ENCODE peak calls at places on chromosomes 16 and 17, in four cellular contexts. G is GM06990; N is activated CD4-positive, alpha-beta T cell treated with anti-CD3 and anti-CD28 coated beads, Interleukin-2, amount 50 U/mL, for 4 hours; P is CD4-positive, alpha-beta T cell. L is an unnamed sample.

GRCh38 chr16:75532791-75533190 is 3.1 kb downstream of the CHST5 start:
- DNase-seq in G (no peak), N (no peak), P (no peak), L (no peak)

GRCh38 chr16:11627292-11627663 is 40.6 kb upstream of the LITAF start:
- DNase-seq in G (no peak), N (no peak), P (no peak), L (no peak)

GRCh38 chr17:8707232-8707590 is 37.4 kb downstream of the CCDC42 start:
- DNase-seq in G (no peak), N (no peak), P (no peak), L (no peak)

GRCh38 chr16:48353565-48354163 is 31.5 kb downstream of the SIAH1 start:
- DNase-seq in G (peak), N (peak), P (peak), L (peak)

GRCh38 chr17:38608648-38609047 is 2.9 kb upstream of the SRCIN1 start:
- DNase-seq in G (no peak), N (no peak), P (no peak), L (no peak)

GRCh38 chr16:12228607-12229499 is 252.3 kb downstream of the SNX29 start:
- DNase-seq in G (peak), N (no peak), P (no peak), L (no peak)

GRCh38 chr16:88719267-88719932 is 13.1 kb downstream of the CTU2 start:
- DNase-seq in G (no peak), N (no peak), P (no peak), L (no peak)

GRCh38 chr17:21218101-21218500 is 4.1 kb upstream of the TMEM11 start:
- DNase-seq in G (no peak), N (peak), P (no peak), L (no peak)

GRCh38 chr16:31129568-31130335 is 5.8 kb downstream of the PRSS8 start:
- DNase-seq in G (no peak), N (no peak), P (no peak), L (no peak)